ENCODE peak calls at places on chromosomes 2 and 18, in six cellular contexts. R is psoas muscle, H is brain microvascular endothelial cell, Z is testis, Y is cardiac fibroblast, M is tibial artery. L is an unnamed sample.

GRCh38 chr2:133843551-133843950 is 275.3 kb upstream of the NCKAP5 start:
- DNase-seq in R (no peak), H (no peak), Z (no peak), Y (no peak), M (no peak), L (no peak)

GRCh38 chr2:32937602-32938450 is 8.9 kb upstream of the LTBP1 start:
- DNase-seq in R (no peak), H (peak; percentile 3), Z (no peak), Y (peak; percentile 25), M (no peak), L (peak; percentile 14)

GRCh38 chr2:31822587-31822986 is 188.2 kb downstream of the MEMO1 start:
- DNase-seq in R (no peak), H (no peak), Z (no peak), Y (no peak), M (no peak), L (no peak)

GRCh38 chr2:44668336-44668735 is 273.2 kb upstream of the SIX3 start:
- DNase-seq in R (no peak), H (no peak), Z (no peak), Y (no peak), M (no peak), L (peak; percentile 14)

GRCh38 chr2:117717072-117717471 is 97.4 kb upstream of the DDX18 start:
- DNase-seq in R (no peak), H (no peak), Z (no peak), Y (no peak), M (no peak), L (no peak)

GRCh38 chr2:73970850-73971471 is 13.7 kb upstream of the TET3 start:
- DNase-seq in R (peak; percentile 85), H (no peak), Z (peak; percentile 83), Y (peak; percentile 63), M (peak; percentile 84), L (peak; percentile 44)

GRCh38 chr2:189217546-189217945 is 38.0 kb upstream of the COL5A2 start:
- DNase-seq in R (no peak), H (peak; percentile 99), Z (no peak), Y (peak; percentile 93), M (no peak), L (peak; percentile 20)

GRCh38 chr2:166197446-166197845 is 69.6 kb upstream of the SCN1A start:
- DNase-seq in R (no peak), H (no peak), Z (no peak), Y (peak; percentile 75), M (no peak), L (peak; percentile 27)

GRCh38 chr18:50666536-50666935 is 106.6 kb downstream of the MAPK4 start:
- DNase-seq in R (no peak), H (no peak), Z (no peak), Y (no peak), M (no peak), L (no peak)

GRCh38 chr2:188819781-188820180 is 154.4 kb upstream of the COL3A1 start:
- DNase-seq in R (no peak), H (peak; percentile 12), Z (no peak), Y (peak; percentile 31), M (no peak), L (no peak)

GRCh38 chr18:67705748-67706147 is 189.2 kb upstream of the DSEL start:
- DNase-seq in R (no peak), H (no peak), Z (no peak), Y (peak; percentile 5), M (no peak), L (peak; percentile 13)

GRCh38 chr2:12960671-12961070 is 243.9 kb downstream of the TRIB2 start:
- DNase-seq in R (no peak), H (no peak), Z (no peak), Y (no peak), M (no peak), L (no peak)

GRCh38 chr2:85234879-85235278 is 92.9 kb downstream of the TGOLN2 start:
- DNase-seq in R (no peak), H (no peak), Z (no peak), Y (no peak), M (no peak), L (no peak)

GRCh38 chr18:26763745-26764144 is 101.8 kb downstream of the AQP4 start:
- DNase-seq in R (no peak), H (no peak), Z (no peak), Y (no peak), M (no peak), L (no peak)

GRCh38 chr2:166803314-166803986 is 84.8 kb upstream of the XIRP2 start:
- DNase-seq in R (no peak), H (peak; percentile 14), Z (no peak), Y (peak; percentile 1), M (no peak), L (no peak)

GRCh38 chr2:2362181-2362580 is 31.1 kb upstream of the MYT1L start:
- DNase-seq in R (no peak), H (no peak), Z (no peak), Y (no peak), M (no peak), L (no peak)

GRCh38 chr18:49476664-49477411 is 10.2 kb downstream of the C18orf32 start:
- DNase-seq in R (no peak), H (peak; percentile 68), Z (no peak), Y (peak; percentile 91), M (no peak), L (peak; percentile 86)

GRCh38 chr2:68318686-68319396 is 908 bp downstream of the CNRIP1 start:
- DNase-seq in R (no peak), H (no peak), Z (no peak), Y (peak; percentile 4), M (peak; percentile 67), L (peak; percentile 16)

GRCh38 chr2:219722276-219722883 is 95.0 kb downstream of the SLC4A3 start:
- DNase-seq in R (no peak), H (peak; percentile 38), Z (no peak), Y (no peak), M (no peak), L (peak; percentile 25)

DNA sequence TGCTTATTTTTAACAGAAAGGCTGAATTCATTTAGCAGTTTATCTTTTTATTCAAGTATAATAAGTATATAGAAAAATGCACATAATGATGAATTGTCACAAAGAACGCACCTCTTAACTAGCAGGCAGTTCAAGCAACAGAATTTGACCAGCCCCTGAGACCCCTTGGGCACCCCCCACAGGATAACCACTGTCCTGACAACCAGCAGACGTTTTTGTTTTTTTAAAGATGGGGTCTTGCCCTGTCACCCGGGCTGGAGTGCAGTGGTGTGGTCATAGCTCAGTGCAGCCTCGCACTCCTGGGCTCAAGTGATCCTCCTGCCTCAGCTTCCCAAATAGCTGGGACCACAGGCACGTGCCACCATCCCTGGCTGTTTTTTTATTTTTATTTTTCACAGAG is 14.0 kb downstream of the PRELID3A start:
- DNase-seq in R (no peak), H (no peak), Z (no peak), Y (no peak), M (no peak), L (no peak)
- TF ChIP-seq CTCF in R (no peak), H (no peak), Z (no peak), Y (no peak), M (no peak), L (no peak)

GRCh38 chr2:128374001-128374710 is 55.5 kb upstream of the HS6ST1 start:
- DNase-seq in R (no peak), H (peak; percentile 76), Z (no peak), Y (peak; percentile 67), M (peak; percentile 63), L (peak; percentile 35)

GRCh38 chr2:128372621-128373341 is 54.1 kb upstream of the HS6ST1 start:
- DNase-seq in R (no peak), H (no peak), Z (no peak), Y (no peak), M (peak; percentile 60), L (no peak)

GRCh38 chr2:128374711-128375413 is 56.2 kb upstream of the HS6ST1 start:
- DNase-seq in R (no peak), H (no peak), Z (peak; percentile 7), Y (no peak), M (peak; percentile 64), L (no peak)

GRCh38 chr2:128371648-128372345 is 53.1 kb upstream of the HS6ST1 start:
- DNase-seq in R (no peak), H (no peak), Z (no peak), Y (no peak), M (peak; percentile 54), L (no peak)

GRCh38 chr2:128373346-128374000 is 54.8 kb upstream of the HS6ST1 start:
- DNase-seq in R (no peak), H (no peak), Z (no peak), Y (no peak), M (peak; percentile 5), L (no peak)
- H3K4me3 ChIP-seq in R (no peak overlapping the region), H (no peak overlapping the region), Z (no peak overlapping the region), Y (no peak overlapping the region), M (no peak overlapping the region), L (no peak overlapping the region)

GRCh38 chr18:10851824-10852225 is 297.5 kb downstream of the PIEZO2 start:
- DNase-seq in R (no peak), H (peak; percentile 49), Z (no peak), Y (peak; percentile 86), M (no peak), L (peak; percentile 67)
- TF ChIP-seq CTCF in R (peak; percentile 81), H (peak; percentile 57), Z (peak; percentile 79), Y (peak; percentile 60), M (peak; percentile 80), L (peak; percentile 82)

DNA sequence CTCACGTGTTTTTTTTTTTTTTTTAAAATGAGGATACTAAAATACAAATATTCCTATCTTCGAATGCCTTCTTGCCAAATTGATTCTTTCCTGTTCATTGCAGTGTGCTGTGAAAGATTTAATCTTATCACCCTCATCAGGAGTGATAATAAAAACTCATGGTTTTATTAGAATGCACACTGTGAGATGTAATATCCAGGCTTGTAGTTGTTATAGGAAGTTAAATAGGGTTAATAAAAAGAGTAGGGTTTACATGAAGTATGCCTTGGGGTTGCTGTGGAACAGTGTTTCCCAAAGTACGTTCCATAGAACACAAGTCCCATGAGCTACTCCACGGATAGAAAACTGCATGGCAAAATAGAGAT is 191.9 kb downstream of the SPP2 start:
- DNase-seq in R (no peak), H (no peak), Z (no peak), Y (no peak), M (no peak), L (no peak)
- H3K4me3 ChIP-seq in R (no peak overlapping the region), H (no peak overlapping the region), Z (no peak overlapping the region), Y (no peak overlapping the region), M (no peak overlapping the region), L (no peak overlapping the region)

DNA sequence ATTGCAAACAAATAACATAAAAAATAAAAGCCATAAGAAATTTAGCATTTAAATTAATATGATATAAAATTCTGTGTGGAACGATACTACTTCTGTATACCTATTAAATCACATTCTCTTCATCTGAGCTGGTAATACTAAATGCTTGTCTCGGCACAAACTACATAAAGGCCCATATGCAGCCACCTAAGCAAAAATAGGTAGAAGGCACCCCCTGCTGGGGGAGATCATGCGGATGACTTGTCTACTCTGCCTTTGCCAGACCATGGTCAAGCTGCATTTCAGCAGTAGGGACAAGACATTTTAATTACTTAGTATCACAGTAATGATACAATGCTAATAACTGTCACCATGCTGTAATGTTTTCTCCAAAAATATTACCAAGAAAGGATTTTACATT is 108.0 kb downstream of the CDH19 start:
- DNase-seq in R (peak; percentile 51), H (peak; percentile 2), Z (peak; percentile 85), Y (peak; percentile 20), M (no peak), L (peak; percentile 6)
- TF ChIP-seq CTCF in R (peak; percentile 32), H (peak; percentile 75), Z (peak; percentile 31), Y (peak; percentile 32), M (no peak), L (no peak)

L was measured in fibroblast of mammary gland.